ENCODE peak calls at places on chromosomes 16 and 17, in ten cellular contexts. J is esophagus squamous epithelium, V is upper lobe of left lung, G is kidney epithelial cell, H is K562, T is heart right ventricle, N is GM12865, Q is GM10248, I is IMR-90, R is ovary. O is an unnamed sample.

GRCh38 chr16:81181013-81181720 is 57.3 kb upstream of the BCO1 start:
- DNase-seq in J (peak; percentile 12), V (no peak), G (peak; percentile 91), H (peak; percentile 90), T (peak; percentile 86), N (no peak), Q (no peak), I (peak; percentile 97), R (peak; percentile 92), O (peak; percentile 92)

GRCh38 chr16:23504453-23505179 is 5.7 kb downstream of the GGA2 start:
- DNase-seq in J (no peak), V (peak; percentile 48), G (peak; percentile 93), H (peak; percentile 70), T (peak; percentile 16), N (peak; percentile 91), Q (peak; percentile 67), I (peak; percentile 94), R (peak; percentile 41), O (peak; percentile 72)

GRCh38 chr16:31093132-31093703 is 1.4 kb downstream of the VKORC1 start:
- DNase-seq in J (no peak), V (no peak), G (no peak), H (peak; percentile 81), T (no peak), N (no peak), Q (no peak), I (peak; percentile 38), R (no peak), O (peak; percentile 30)

GRCh38 chr16:19138601-19139000 is 24.8 kb downstream of the ITPRIPL2 start:
- DNase-seq in J (no peak), V (no peak), G (no peak), H (no peak), T (peak; percentile 82), N (no peak), Q (no peak), I (peak; percentile 89), R (peak; percentile 32), O (peak; percentile 39)

GRCh38 chr17:75684924-75685323 is 17.8 kb downstream of the SAP30BP start:
- DNase-seq in J (no peak), V (no peak), G (no peak), H (no peak), T (no peak), N (no peak), Q (no peak), I (no peak), R (no peak), O (peak; percentile 82)

GRCh38 chr17:45719335-45720071 is 64.6 kb upstream of the CRHR1 start:
- DNase-seq in J (no peak), V (no peak), G (peak; percentile 45), H (peak; percentile 39), T (no peak), N (peak; percentile 3), Q (no peak), I (peak; percentile 74), R (no peak), O (peak; percentile 68)

GRCh38 chr16:14285542-14286380 is 214.6 kb downstream of the MRTFB start:
- DNase-seq in J (no peak), V (peak; percentile 100), G (no peak), H (peak; percentile 97), T (peak; percentile 92), N (peak; percentile 97), Q (peak; percentile 95), I (peak; percentile 97), R (peak; percentile 89), O (peak; percentile 96)

GRCh38 chr16:1706386-1707192 is 594 bp downstream of the MAPK8IP3 start:
- DNase-seq in J (no peak), V (peak; percentile 89), G (no peak), H (peak; percentile 58), T (no peak), N (peak; percentile 60), Q (peak; percentile 67), I (peak; percentile 36), R (no peak), O (no peak)

GRCh38 chr16:84061236-84061830 is 18.7 kb upstream of the SLC38A8 start:
- DNase-seq in J (no peak), V (no peak), G (no peak), H (no peak), T (no peak), N (no peak), Q (no peak), I (no peak), R (no peak), O (no peak)
- TF ChIP-seq CTCF in J (no peak), V (no peak), G (no peak), H (no peak), T (no peak), N (no peak), Q (no peak), I (no peak), R (no peak), O (no peak)

DNA sequence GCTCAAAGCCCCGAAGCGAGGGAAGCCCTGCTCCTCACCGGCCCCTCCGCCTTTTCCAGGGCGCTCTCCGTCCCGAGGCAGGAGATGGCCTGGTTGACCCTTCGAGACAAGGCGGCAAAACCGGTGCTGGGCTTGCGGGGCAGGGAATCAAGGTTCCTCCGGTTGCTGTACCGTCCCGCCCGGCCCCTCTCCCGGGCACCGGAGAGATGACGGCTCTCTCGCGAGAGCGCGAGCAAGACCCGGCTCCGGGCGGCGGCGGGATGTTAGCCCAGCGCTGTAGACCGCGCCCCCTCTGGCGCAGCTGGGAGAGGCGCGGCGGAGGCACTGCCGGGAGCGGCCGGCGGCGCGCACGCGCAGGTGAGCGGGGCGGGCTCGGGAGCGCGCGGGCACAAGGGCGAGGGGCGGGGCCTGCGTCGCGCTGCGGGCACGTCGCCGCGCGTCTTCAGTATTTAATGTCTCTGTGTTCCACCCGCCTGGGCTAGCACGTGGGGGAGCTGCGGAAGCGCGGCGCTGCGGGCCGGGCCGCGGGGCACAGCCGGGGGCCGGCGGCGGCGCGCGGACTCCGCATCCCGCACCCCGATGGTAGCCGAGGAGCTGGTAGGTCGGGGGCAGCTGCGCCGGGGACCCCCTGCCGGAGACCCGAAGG is at the start of gene AKAP1:
- DNase-seq in J (peak; percentile 76), V (peak; percentile 99), G (peak; percentile 63), H (peak; percentile 97), T (peak; percentile 94), N (peak; percentile 98), Q (peak; percentile 99), I (peak; percentile 90), R (peak; percentile 96), O (peak; percentile 95)
- TF ChIP-seq CTCF in J (peak; percentile 49), V (no peak), G (no peak), H (no peak), T (peak; percentile 31), N (no peak), Q (peak; percentile 53), I (peak; percentile 40), R (no peak), O (no peak)

DNA sequence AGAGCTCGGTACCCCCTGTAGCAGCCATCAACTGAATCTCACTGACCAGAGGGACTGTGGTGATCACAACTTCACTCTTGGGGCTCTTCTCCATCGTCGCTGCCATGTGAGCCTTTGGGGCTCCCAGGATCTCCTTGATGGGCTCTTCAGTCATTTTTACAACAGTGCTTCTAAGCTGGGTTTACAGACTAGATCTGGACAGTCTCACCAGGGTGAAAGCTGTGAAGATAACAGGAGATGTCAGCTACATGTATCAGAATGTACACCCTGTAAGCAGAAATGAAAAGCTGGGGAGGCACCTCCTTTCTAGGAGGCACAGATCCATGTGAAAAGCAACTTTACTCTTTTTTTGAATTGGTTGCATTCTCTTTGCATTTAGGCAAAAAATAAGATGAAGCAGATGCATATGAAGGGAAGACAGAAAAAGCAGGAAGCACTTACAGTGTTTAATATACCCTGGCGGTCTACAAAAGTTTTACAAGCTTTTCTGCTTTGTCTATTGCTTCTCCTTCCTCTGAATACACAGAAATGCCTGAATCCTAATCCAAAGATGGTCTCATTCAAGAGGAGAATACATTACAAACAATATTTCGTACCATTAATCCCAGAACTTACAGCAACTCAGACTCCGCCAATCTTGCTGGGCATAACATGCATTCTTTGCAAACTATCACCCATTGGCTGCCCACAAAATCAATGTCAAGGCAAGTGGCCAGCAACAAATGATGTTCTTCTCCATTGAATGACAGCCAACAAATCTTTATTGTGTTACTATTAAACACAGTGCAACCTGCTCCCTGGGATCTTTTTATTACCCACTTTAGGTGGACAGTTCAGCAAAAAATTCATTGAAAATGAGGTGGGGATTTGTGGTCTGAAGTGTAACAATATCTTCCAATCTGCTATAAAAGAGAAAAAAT is 1.5 kb downstream of the TMEM100 start:
- DNase-seq in J (no peak), V (no peak), G (no peak), H (no peak), T (no peak), N (no peak), Q (no peak), I (no peak), R (no peak), O (no peak)
- TF ChIP-seq CTCF in J (no peak), V (no peak), G (no peak), H (no peak), T (no peak), N (no peak), Q (no peak), I (no peak), R (no peak), O (no peak)

GRCh38 chr16:11717811-11718210 is 24.8 kb downstream of the TXNDC11 start:
- DNase-seq in J (no peak), V (no peak), G (no peak), H (no peak), T (no peak), N (no peak), Q (no peak), I (no peak), R (no peak), O (no peak)

GRCh38 chr16:11711662-11712061 is 31.0 kb downstream of the TXNDC11 start:
- DNase-seq in J (no peak), V (no peak), G (no peak), H (no peak), T (no peak), N (no peak), Q (no peak), I (no peak), R (no peak), O (no peak)

GRCh38 chr16:11712122-11712521 is 30.5 kb downstream of the TXNDC11 start:
- DNase-seq in J (no peak), V (no peak), G (no peak), H (no peak), T (no peak), N (no peak), Q (no peak), I (no peak), R (no peak), O (no peak)

GRCh38 chr16:11716330-11716729 is 26.3 kb downstream of the TXNDC11 start:
- DNase-seq in J (no peak), V (no peak), G (no peak), H (no peak), T (no peak), N (no peak), Q (no peak), I (no peak), R (no peak), O (no peak)

DNA sequence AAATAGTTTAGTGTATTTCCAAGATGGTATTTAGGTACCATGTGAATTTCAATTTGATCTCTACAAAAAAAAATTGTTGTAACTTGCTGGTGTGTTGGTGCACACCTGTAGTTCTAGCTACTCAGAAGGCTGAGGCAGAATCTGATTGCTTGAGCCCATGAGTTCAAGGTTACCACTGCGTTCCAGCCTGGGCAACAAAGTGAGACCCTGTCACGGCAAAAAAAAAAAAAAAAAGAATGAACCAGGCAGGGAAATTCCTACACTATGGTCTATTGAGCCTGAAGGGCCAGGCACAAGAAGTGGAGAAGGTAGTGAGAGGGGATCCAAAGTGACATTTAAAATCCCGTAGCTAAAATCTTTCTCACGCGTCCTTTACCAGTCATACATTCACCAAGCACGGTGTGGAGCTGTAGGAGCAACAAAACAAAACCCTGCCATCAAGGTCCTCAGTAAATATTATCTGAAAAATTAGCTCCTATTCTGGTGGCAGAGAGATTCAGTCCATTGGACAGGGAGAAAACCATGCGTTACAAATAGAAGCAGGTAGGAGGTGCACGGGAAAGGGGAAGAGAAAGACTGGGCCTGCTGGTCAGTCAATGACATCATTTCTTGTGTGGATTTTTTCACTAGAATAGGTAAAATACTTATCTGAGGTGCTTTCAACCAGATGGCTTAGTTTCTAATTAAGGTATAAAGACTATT is 27.3 kb downstream of the TXNDC11 start:
- DNase-seq in J (no peak), V (no peak), G (no peak), H (no peak), T (no peak), N (peak; percentile 29), Q (peak; percentile 60), I (no peak), R (no peak), O (no peak)
- TF ChIP-seq CTCF in J (no peak), V (no peak), G (no peak), H (no peak), T (no peak), N (no peak), Q (no peak), I (no peak), R (no peak), O (no peak)